ENCODE peak calls at places on chromosomes 2 and 18, in six cellular contexts. One of them, this sample, is unnamed.

GRCh38 chr2:238096311-238097011 is 3.7 kb upstream of the ESPNL start:
- DNase-seq in psoas muscle: no peak
- DNase-seq in left ventricle myocardium inferior: no peak
- DNase-seq in fibroblast of lung: no peak
- DNase-seq in colonic mucosa: no peak
- DNase-seq in neural progenitor cell: peak; percentile 41
- DNase-seq in this sample: no peak

GRCh38 chr2:43175187-43175490 is 51.3 kb downstream of the ZFP36L2 start:
- DNase-seq in psoas muscle: no peak
- DNase-seq in left ventricle myocardium inferior: no peak
- DNase-seq in fibroblast of lung: peak; percentile 36
- DNase-seq in colonic mucosa: no peak
- DNase-seq in neural progenitor cell: peak; percentile 26
- DNase-seq in this sample: no peak

GRCh38 chr2:198127627-198128026 is 323.2 kb downstream of the PLCL1 start:
- DNase-seq in psoas muscle: peak; percentile 30
- DNase-seq in left ventricle myocardium inferior: peak; percentile 14
- DNase-seq in fibroblast of lung: peak; percentile 60
- DNase-seq in colonic mucosa: peak; percentile 24
- DNase-seq in neural progenitor cell: peak; percentile 81
- DNase-seq in this sample: no peak

GRCh38 chr2:85802337-85803103 is 48.7 kb downstream of the ATOH8 start:
- DNase-seq in psoas muscle: no peak
- DNase-seq in left ventricle myocardium inferior: no peak
- DNase-seq in fibroblast of lung: no peak
- DNase-seq in colonic mucosa: no peak
- DNase-seq in neural progenitor cell: no peak
- DNase-seq in this sample: peak; percentile 40

GRCh38 chr2:208820289-208820688 is 413.7 kb downstream of the PTH2R start:
- DNase-seq in psoas muscle: no peak
- DNase-seq in left ventricle myocardium inferior: no peak
- DNase-seq in fibroblast of lung: peak; percentile 0
- DNase-seq in colonic mucosa: no peak
- DNase-seq in neural progenitor cell: peak; percentile 46
- DNase-seq in this sample: no peak

GRCh38 chr2:15225131-15225530 is 336.0 kb downstream of the NBAS start:
- DNase-seq in psoas muscle: no peak
- DNase-seq in left ventricle myocardium inferior: no peak
- DNase-seq in fibroblast of lung: no peak
- DNase-seq in colonic mucosa: no peak
- DNase-seq in neural progenitor cell: no peak
- DNase-seq in this sample: no peak

GRCh38 chr2:105329561-105330495 is at the start of gene TGFBRAP1:
- DNase-seq in psoas muscle: peak; percentile 69
- DNase-seq in left ventricle myocardium inferior: peak; percentile 60
- DNase-seq in fibroblast of lung: peak; percentile 56
- DNase-seq in colonic mucosa: peak; percentile 48
- DNase-seq in neural progenitor cell: peak; percentile 85
- DNase-seq in this sample: peak; percentile 77

GRCh38 chr2:57862727-57863126 is 183.9 kb upstream of the VRK2 start:
- DNase-seq in psoas muscle: no peak
- DNase-seq in left ventricle myocardium inferior: no peak
- DNase-seq in fibroblast of lung: no peak
- DNase-seq in colonic mucosa: no peak
- DNase-seq in neural progenitor cell: peak; percentile 37
- DNase-seq in this sample: no peak

GRCh38 chr2:179837408-179837807 is 24.0 kb downstream of the ZNF385B start:
- DNase-seq in psoas muscle: no peak
- DNase-seq in left ventricle myocardium inferior: no peak
- DNase-seq in fibroblast of lung: peak; percentile 85
- DNase-seq in colonic mucosa: no peak
- DNase-seq in neural progenitor cell: no peak
- DNase-seq in this sample: no peak

GRCh38 chr2:177282101-177282573 is 17.6 kb upstream of the NFE2L2 start:
- DNase-seq in psoas muscle: no peak
- DNase-seq in left ventricle myocardium inferior: peak; percentile 33
- DNase-seq in fibroblast of lung: no peak
- DNase-seq in colonic mucosa: no peak
- DNase-seq in neural progenitor cell: no peak
- DNase-seq in this sample: no peak

GRCh38 chr2:156892449-156893335 is 364.8 kb upstream of the GALNT5 start:
- DNase-seq in psoas muscle: no peak
- DNase-seq in left ventricle myocardium inferior: no peak
- DNase-seq in fibroblast of lung: peak; percentile 44
- DNase-seq in colonic mucosa: no peak
- DNase-seq in neural progenitor cell: peak; percentile 67
- DNase-seq in this sample: no peak

GRCh38 chr2:55839182-55839819 is 84.3 kb downstream of the EFEMP1 start:
- DNase-seq in psoas muscle: no peak
- DNase-seq in left ventricle myocardium inferior: no peak
- DNase-seq in fibroblast of lung: peak; percentile 57
- DNase-seq in colonic mucosa: peak; percentile 44
- DNase-seq in neural progenitor cell: peak; percentile 17
- DNase-seq in this sample: no peak

GRCh38 chr2:143284087-143284675 is 155.0 kb downstream of the ARHGAP15 start:
- DNase-seq in psoas muscle: no peak
- DNase-seq in left ventricle myocardium inferior: no peak
- DNase-seq in fibroblast of lung: peak; percentile 34
- DNase-seq in colonic mucosa: no peak
- DNase-seq in neural progenitor cell: peak; percentile 75
- DNase-seq in this sample: no peak

GRCh38 chr2:175167076-175167791 is 769 bp downstream of the ATF2 start:
- DNase-seq in psoas muscle: no peak
- DNase-seq in left ventricle myocardium inferior: peak; percentile 30
- DNase-seq in fibroblast of lung: peak; percentile 49
- DNase-seq in colonic mucosa: peak; percentile 61
- DNase-seq in neural progenitor cell: no peak
- DNase-seq in this sample: peak; percentile 78

GRCh38 chr2:42849311-42849710 is 56.9 kb upstream of the HAAO start:
- DNase-seq in psoas muscle: no peak
- DNase-seq in left ventricle myocardium inferior: no peak
- DNase-seq in fibroblast of lung: no peak
- DNase-seq in colonic mucosa: no peak
- DNase-seq in neural progenitor cell: no peak
- DNase-seq in this sample: peak; percentile 46

GRCh38 chr2:7111626-7112025 is 194.4 kb downstream of the RNF144A start:
- DNase-seq in psoas muscle: no peak
- DNase-seq in left ventricle myocardium inferior: no peak
- DNase-seq in fibroblast of lung: no peak
- DNase-seq in colonic mucosa: no peak
- DNase-seq in neural progenitor cell: peak; percentile 23
- DNase-seq in this sample: no peak
- TF ChIP-seq CTCF in psoas muscle: peak; percentile 13
- TF ChIP-seq CTCF in left ventricle myocardium inferior: peak; percentile 19
- TF ChIP-seq CTCF in fibroblast of lung: no peak
- TF ChIP-seq CTCF in colonic mucosa: no peak
- TF ChIP-seq CTCF in neural progenitor cell: peak; percentile 20
- TF ChIP-seq CTCF in this sample: no peak

DNA sequence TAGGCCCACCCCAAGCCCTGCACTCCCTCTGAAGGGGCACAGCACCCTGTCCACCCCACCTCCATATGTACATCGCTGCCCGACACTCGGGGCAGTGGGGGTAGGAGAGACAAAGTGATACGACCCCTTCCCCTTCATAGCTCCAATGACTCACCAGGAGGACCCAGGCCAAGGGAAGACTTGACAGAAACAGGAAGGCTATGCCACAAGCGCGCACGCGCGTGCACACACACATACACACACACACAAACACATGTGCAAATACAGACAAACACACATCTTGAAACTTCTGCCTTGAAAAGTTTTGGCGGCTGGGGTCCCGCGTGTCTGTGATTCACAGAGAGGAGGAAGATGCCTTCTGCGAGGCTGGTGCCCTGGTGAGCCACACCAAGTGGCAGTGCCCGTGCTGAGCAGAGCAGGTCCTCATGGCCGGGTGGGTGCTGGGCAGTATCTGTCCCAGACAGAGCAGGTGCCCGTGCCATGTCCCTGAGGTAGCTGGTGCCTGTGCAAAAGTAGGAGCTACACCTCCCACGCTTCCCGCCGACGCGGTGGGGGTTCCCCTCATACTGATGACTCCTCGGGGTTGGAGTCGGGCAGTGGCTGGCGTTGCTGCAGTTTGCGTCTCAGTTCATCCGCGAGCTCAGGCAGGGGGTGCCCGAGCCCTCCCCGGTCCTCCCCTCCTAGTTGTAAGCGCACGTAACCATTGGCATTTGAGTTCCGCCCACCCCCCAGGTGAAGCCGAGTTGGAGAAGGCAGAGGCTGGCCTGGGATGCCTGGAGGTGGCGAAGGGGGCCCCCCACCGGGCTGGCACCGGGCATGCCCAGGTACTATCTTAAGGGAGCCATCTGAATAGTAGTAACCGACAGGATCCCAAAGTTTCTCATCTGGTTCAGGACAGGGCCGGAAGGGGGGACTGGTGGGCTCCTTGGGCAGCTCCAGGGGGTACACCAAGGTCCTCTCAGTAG is 2.5 kb upstream of the ANKRD39 start:
- DNase-seq in psoas muscle: no peak
- DNase-seq in left ventricle myocardium inferior: no peak
- DNase-seq in fibroblast of lung: no peak
- DNase-seq in colonic mucosa: no peak
- DNase-seq in neural progenitor cell: no peak
- DNase-seq in this sample: peak; percentile 75
- H3K4me3 ChIP-seq in psoas muscle: no peak overlapping the region
- H3K4me3 ChIP-seq in left ventricle myocardium inferior: no peak overlapping the region
- H3K4me3 ChIP-seq in fibroblast of lung: no peak overlapping the region
- H3K4me3 ChIP-seq in colonic mucosa: no peak overlapping the region
- H3K4me3 ChIP-seq in neural progenitor cell: no peak overlapping the region
- H3K4me3 ChIP-seq in this sample: no peak overlapping the region

GRCh38 chr2:219272351-219272750 is 6.8 kb upstream of the DNAJB2 start:
- DNase-seq in psoas muscle: no peak
- DNase-seq in left ventricle myocardium inferior: no peak
- DNase-seq in fibroblast of lung: no peak
- DNase-seq in colonic mucosa: no peak
- DNase-seq in neural progenitor cell: no peak
- DNase-seq in this sample: no peak

GRCh38 chr2:219274392-219274921 is 4.7 kb upstream of the DNAJB2 start:
- DNase-seq in psoas muscle: no peak
- DNase-seq in left ventricle myocardium inferior: no peak
- DNase-seq in fibroblast of lung: peak; percentile 89
- DNase-seq in colonic mucosa: no peak
- DNase-seq in neural progenitor cell: no peak
- DNase-seq in this sample: peak; percentile 79

GRCh38 chr2:219271021-219271420 is 8.1 kb upstream of the DNAJB2 start:
- DNase-seq in psoas muscle: no peak
- DNase-seq in left ventricle myocardium inferior: no peak
- DNase-seq in fibroblast of lung: no peak
- DNase-seq in colonic mucosa: no peak
- DNase-seq in neural progenitor cell: no peak
- DNase-seq in this sample: no peak

GRCh38 chr2:219273887-219274391 is 5.2 kb upstream of the DNAJB2 start:
- DNase-seq in psoas muscle: no peak
- DNase-seq in left ventricle myocardium inferior: no peak
- DNase-seq in fibroblast of lung: peak; percentile 72
- DNase-seq in colonic mucosa: no peak
- DNase-seq in neural progenitor cell: no peak
- DNase-seq in this sample: no peak

GRCh38 chr2:219272995-219273394 is 6.2 kb upstream of the DNAJB2 start:
- DNase-seq in psoas muscle: no peak
- DNase-seq in left ventricle myocardium inferior: no peak
- DNase-seq in fibroblast of lung: no peak
- DNase-seq in colonic mucosa: no peak
- DNase-seq in neural progenitor cell: no peak
- DNase-seq in this sample: no peak
- H3K27ac ChIP-seq in psoas muscle: peak overlapping the region; percentile 89
- H3K27ac ChIP-seq in left ventricle myocardium inferior: no peak overlapping the region
- H3K27ac ChIP-seq in fibroblast of lung: no peak overlapping the region
- H3K27ac ChIP-seq in colonic mucosa: no peak overlapping the region
- H3K27ac ChIP-seq in neural progenitor cell: no peak overlapping the region
- H3K27ac ChIP-seq in this sample: no peak overlapping the region

GRCh38 chr18:76274470-76275289 is 220.4 kb downstream of the ZNF516 start:
- DNase-seq in psoas muscle: no peak
- DNase-seq in left ventricle myocardium inferior: no peak
- DNase-seq in fibroblast of lung: no peak
- DNase-seq in colonic mucosa: no peak
- DNase-seq in neural progenitor cell: peak; percentile 85
- DNase-seq in this sample: no peak
- TF ChIP-seq CTCF in psoas muscle: no peak
- TF ChIP-seq CTCF in left ventricle myocardium inferior: peak; percentile 47
- TF ChIP-seq CTCF in fibroblast of lung: peak; percentile 9
- TF ChIP-seq CTCF in colonic mucosa: no peak
- TF ChIP-seq CTCF in neural progenitor cell: peak; percentile 74
- TF ChIP-seq CTCF in this sample: no peak

GRCh38 chr2:162200636-162201035 is 42.6 kb downstream of the FAP start:
- DNase-seq in psoas muscle: no peak
- DNase-seq in left ventricle myocardium inferior: no peak
- DNase-seq in fibroblast of lung: no peak
- DNase-seq in colonic mucosa: no peak
- DNase-seq in neural progenitor cell: no peak
- DNase-seq in this sample: no peak

GRCh38 chr2:162198239-162198638 is 45.0 kb downstream of the FAP start:
- DNase-seq in psoas muscle: no peak
- DNase-seq in left ventricle myocardium inferior: no peak
- DNase-seq in fibroblast of lung: peak; percentile 83
- DNase-seq in colonic mucosa: no peak
- DNase-seq in neural progenitor cell: peak; percentile 29
- DNase-seq in this sample: no peak

GRCh38 chr2:162197095-162197825 is 45.2 kb upstream of the GCG start:
- DNase-seq in psoas muscle: no peak
- DNase-seq in left ventricle myocardium inferior: no peak
- DNase-seq in fibroblast of lung: peak; percentile 85
- DNase-seq in colonic mucosa: no peak
- DNase-seq in neural progenitor cell: no peak
- DNase-seq in this sample: no peak

GRCh38 chr2:162199913-162200312 is 43.3 kb downstream of the FAP start:
- DNase-seq in psoas muscle: no peak
- DNase-seq in left ventricle myocardium inferior: no peak
- DNase-seq in fibroblast of lung: no peak
- DNase-seq in colonic mucosa: no peak
- DNase-seq in neural progenitor cell: no peak
- DNase-seq in this sample: no peak

DNA sequence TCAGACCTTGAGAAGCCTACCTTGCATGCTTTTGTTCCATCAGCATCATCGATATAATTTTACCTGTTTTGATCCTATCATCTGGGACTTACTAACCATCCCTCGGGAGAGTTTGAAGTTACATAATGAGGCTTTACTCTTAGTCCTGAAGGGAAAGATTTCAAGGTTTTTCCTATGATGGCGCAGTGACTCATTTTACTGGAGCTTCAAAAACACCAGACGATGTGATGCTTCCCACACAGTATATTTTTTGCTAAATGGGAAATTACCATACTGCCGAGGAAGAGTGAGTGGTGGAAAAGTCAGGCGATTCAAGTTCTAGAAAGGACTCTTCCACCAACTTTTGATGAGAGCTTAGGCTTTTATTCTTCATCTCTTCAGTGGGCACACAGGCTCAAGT is 44.6 kb upstream of the GCG start:
- DNase-seq in psoas muscle: no peak
- DNase-seq in left ventricle myocardium inferior: no peak
- DNase-seq in fibroblast of lung: peak; percentile 83
- DNase-seq in colonic mucosa: no peak
- DNase-seq in neural progenitor cell: no peak
- DNase-seq in this sample: no peak
- H3K4me3 ChIP-seq in psoas muscle: no peak overlapping the region
- H3K4me3 ChIP-seq in left ventricle myocardium inferior: no peak overlapping the region
- H3K4me3 ChIP-seq in fibroblast of lung: no peak overlapping the region
- H3K4me3 ChIP-seq in colonic mucosa: no peak overlapping the region
- H3K4me3 ChIP-seq in neural progenitor cell: no peak overlapping the region
- H3K4me3 ChIP-seq in this sample: no peak overlapping the region